ENCODE peak calls at places on chromosome 21, in four cellular contexts. U, C, M and V are unnamed samples. For H3K4me1, the result is how much of the 10 kb centered on the place peaks cover.

GRCh38 chr21:25568230-25568629 is 39.1 kb downstream of the MRPL39 start:
- DNase-seq in U (no peak), C (no peak), M (no peak), V (no peak)

GRCh38 chr21:40047993-40048730 is 180.9 kb downstream of the PCP4 start:
- DNase-seq in U (no peak), C (no peak), M (no peak), V (no peak)

GRCh38 chr21:46295177-46295711 is 9.1 kb downstream of the YBEY start:
- DNase-seq in U (peak), C (no peak), M (peak), V (no peak)

GRCh38 chr21:20627594-20627993 is 370.6 kb upstream of the NCAM2 start:
- DNase-seq in U (no peak), C (no peak), M (no peak), V (no peak)

GRCh38 chr21:32392299-32392879 is 423 bp downstream of the URB1 start:
- DNase-seq in U (no peak), C (no peak), M (no peak), V (no peak)

GRCh38 chr21:31354604-31355443 is 10.8 kb upstream of the TIAM1 start:
- DNase-seq in U (no peak), C (peak), M (no peak), V (no peak)

GRCh38 chr21:29265690-29266479 is 32.8 kb upstream of the BACH1 start:
- DNase-seq in U (no peak), C (peak), M (no peak), V (no peak)

GRCh38 chr21:42459065-42459430 is 37.0 kb downstream of the RSPH1 start:
- DNase-seq in U (no peak), C (no peak), M (no peak), V (no peak)

GRCh38 chr21:25412090-25412489 is 195.2 kb downstream of the MRPL39 start:
- DNase-seq in U (no peak), C (no peak), M (no peak), V (no peak)

GRCh38 chr21:46551636-46552241 is 53.1 kb downstream of the S100B start:
- DNase-seq in U (no peak), C (no peak), M (no peak), V (no peak)

GRCh38 chr21:24899138-24899537 is 708.1 kb downstream of the MRPL39 start:
- DNase-seq in U (no peak), C (peak), M (no peak), V (no peak)

GRCh38 chr21:14215971-14216621 is at the start of gene RBM11:
- DNase-seq in U (peak), C (no peak), M (peak), V (peak)

GRCh38 chr21:31395268-31395667 is 51.2 kb upstream of the TIAM1 start:
- DNase-seq in U (no peak), C (no peak), M (no peak), V (no peak)

GRCh38 chr21:17550671-17551308 is 37.9 kb downstream of the CXADR start:
- DNase-seq in U (no peak), C (no peak), M (no peak), V (no peak)

GRCh38 chr21:24224411-24224810 is 1382.9 kb downstream of the MRPL39 start:
- DNase-seq in U (no peak), C (no peak), M (no peak), V (no peak)

GRCh38 chr21:27173052-27173451 is 206.2 kb upstream of the ADAMTS5 start:
- DNase-seq in U (no peak), C (no peak), M (no peak), V (no peak)

GRCh38 chr21:44952929-44953627 is 13.2 kb downstream of the SLX9 start:
- DNase-seq in U (no peak), C (no peak), M (no peak), V (no peak)
- H3K4me1 ChIP-seq in U (half or more), C (under half), M (under half), V (under half)

GRCh38 chr21:34182436-34182835 is 109.1 kb downstream of the MRPS6 start:
- DNase-seq in U (no peak), C (no peak), M (no peak), V (no peak)

GRCh38 chr21:34180406-34180805 is 107.0 kb downstream of the MRPS6 start:
- DNase-seq in U (no peak), C (no peak), M (no peak), V (no peak)

GRCh38 chr21:34180826-34181359 is 107.5 kb downstream of the MRPS6 start:
- DNase-seq in U (no peak), C (no peak), M (peak), V (no peak)

GRCh38 chr21:34183331-34183928 is 110.1 kb downstream of the MRPS6 start:
- DNase-seq in U (no peak), C (no peak), M (no peak), V (no peak)

GRCh38 chr21:34181418-34181817 is 108.0 kb downstream of the MRPS6 start:
- DNase-seq in U (no peak), C (no peak), M (no peak), V (no peak)
- H3K27ac ChIP-seq in U (no peak), C (no peak), M (no peak), V (no peak)

DNA sequence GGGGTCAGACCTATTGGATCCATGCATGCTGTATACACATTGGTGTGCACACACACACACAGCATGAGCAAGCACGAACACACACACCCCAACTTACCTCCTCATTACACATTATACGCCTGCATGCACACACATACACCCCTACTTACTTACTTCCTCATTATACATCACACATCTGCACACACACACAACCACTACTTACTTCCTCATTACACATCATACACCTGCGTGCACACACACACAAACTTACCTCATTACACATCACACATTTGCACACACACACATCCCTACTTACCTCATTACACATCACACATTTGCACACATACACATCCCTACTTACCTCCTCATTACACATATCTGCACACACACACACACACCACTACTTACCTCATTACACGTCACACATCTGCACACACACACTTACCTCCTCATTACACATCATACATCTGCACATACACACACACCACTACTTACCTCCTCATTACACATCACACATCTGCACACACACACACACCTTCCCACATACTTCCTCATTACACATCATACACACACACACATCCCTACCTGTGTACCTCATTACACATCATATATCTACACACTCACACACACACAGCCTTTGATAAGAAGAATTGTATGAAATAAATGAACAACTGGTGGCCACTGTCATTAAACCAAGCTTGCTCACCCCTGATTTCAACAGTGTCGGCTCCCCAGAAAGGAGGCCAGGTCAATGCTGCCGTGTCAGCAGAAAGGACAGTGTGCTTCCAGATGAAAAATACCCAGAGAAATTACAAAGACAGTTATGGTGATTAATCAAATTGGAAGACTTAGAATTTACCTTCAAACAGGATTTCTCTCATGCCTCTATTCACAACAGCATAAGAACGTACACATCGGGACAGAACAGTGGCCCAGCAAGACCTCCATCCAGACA is 117.8 kb downstream of the SETD4 start:
- DNase-seq in U (no peak), C (no peak), M (no peak), V (no peak)
- TF ChIP-seq BRCA1 in U (no peak), C (no peak), M (no peak), V (no peak)

DNA sequence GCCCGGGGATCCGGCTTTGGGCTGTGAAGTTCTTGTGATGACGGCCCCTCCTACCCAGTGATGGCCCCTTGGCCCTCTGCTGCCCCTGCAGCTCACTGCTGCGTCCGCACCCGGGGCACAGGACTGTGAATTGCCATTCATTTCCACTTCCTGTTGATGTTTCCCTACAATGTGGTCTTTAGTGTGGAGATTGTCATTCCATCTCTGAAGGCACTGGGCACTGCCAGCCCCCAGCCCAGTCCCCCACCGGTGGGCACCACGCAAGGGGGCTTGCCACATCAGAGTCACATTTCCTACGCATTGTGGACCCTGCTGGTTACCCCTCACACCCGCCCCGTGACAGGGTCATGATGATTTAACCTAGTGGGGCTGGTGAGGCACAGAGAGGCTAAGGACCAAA is 2.5 kb upstream of the MX2 start:
- DNase-seq in U (no peak), C (no peak), M (no peak), V (no peak)
- H3K4me1 ChIP-seq in U (under half), C (under half), M (under half), V (under half)

GRCh38 chr21:34311561-34312330 is 52.1 kb upstream of the KCNE2 start:
- DNase-seq in U (no peak), C (no peak), M (no peak), V (no peak)
- H3K27ac ChIP-seq in U (no peak), C (no peak), M (no peak), V (no peak)

GRCh38 chr21:44360174-44360573 is 6.8 kb downstream of the TRPM2 start:
- DNase-seq in U (no peak), C (no peak), M (no peak), V (no peak)
- TF ChIP-seq BRCA1 in U (no peak), C (no peak), M (no peak), V (no peak)

GRCh38 chr21:44297525-44298290 is 2.1 kb upstream of the PFKL start:
- DNase-seq in U (peak), C (peak), M (peak), V (peak)
- H3K4me1 ChIP-seq in U (half or more), C (under half), M (half or more), V (under half)

GRCh38 chr21:44955141-44955802 is 15.4 kb downstream of the SLX9 start:
- DNase-seq in U (no peak), C (no peak), M (no peak), V (no peak)
- H3K27ac ChIP-seq in U (no peak), C (no peak), M (no peak), V (no peak)